ENCODE peak calls at places on chromosomes 7 and 10, in nine cellular contexts. J, Y, I, W, O, G, U, Z and D are unnamed samples.

GRCh38 chr10:33132626-33133025 is 174.6 kb upstream of the ITGB1 start:
- DNase-seq in J (no peak), Y (no peak), I (no peak), W (no peak), O (no peak), G (no peak), U (no peak), Z (no peak), D (no peak)

GRCh38 chr10:1612910-1613309 is 124.4 kb downstream of the ADARB2 start:
- DNase-seq in J (no peak), Y (no peak), I (no peak), W (no peak), O (no peak), G (no peak), U (no peak), Z (no peak), D (no peak)

GRCh38 chr7:24995466-24995865 is 15.5 kb upstream of the OSBPL3 start:
- DNase-seq in J (no peak), Y (no peak), I (no peak), W (no peak), O (no peak), G (no peak), U (no peak), Z (no peak), D (no peak)

GRCh38 chr7:97006146-97006950 is 995 bp downstream of the DLX6 start:
- DNase-seq in J (no peak), Y (peak; percentile 31), I (peak; percentile 32), W (peak; percentile 39), O (peak; percentile 41), G (peak; percentile 45), U (peak; percentile 48), Z (peak; percentile 64), D (no peak)

GRCh38 chr10:48404646-48405045 is 98.2 kb downstream of the MAPK8 start:
- DNase-seq in J (no peak), Y (no peak), I (no peak), W (no peak), O (no peak), G (peak; percentile 28), U (no peak), Z (no peak), D (no peak)

GRCh38 chr10:96614515-96614914 is 27.7 kb upstream of the TM9SF3 start:
- DNase-seq in J (peak; percentile 23), Y (no peak), I (no peak), W (no peak), O (peak; percentile 69), G (no peak), U (no peak), Z (no peak), D (peak; percentile 77)

GRCh38 chr7:69640216-69640615 is 41.9 kb downstream of the AUTS2 start:
- DNase-seq in J (no peak), Y (no peak), I (no peak), W (no peak), O (no peak), G (no peak), U (no peak), Z (no peak), D (no peak)

GRCh38 chr7:21624320-21624719 is 81.5 kb downstream of the DNAH11 start:
- DNase-seq in J (no peak), Y (no peak), I (no peak), W (no peak), O (no peak), G (no peak), U (no peak), Z (no peak), D (no peak)

GRCh38 chr7:111089822-111090426 is 1.0 kb upstream of the LRRN3 start:
- DNase-seq in J (peak; percentile 34), Y (no peak), I (no peak), W (no peak), O (no peak), G (peak; percentile 56), U (no peak), Z (no peak), D (no peak)

GRCh38 chr7:106062521-106062931 is 49.6 kb downstream of the SYPL1 start:
- DNase-seq in J (no peak), Y (no peak), I (no peak), W (no peak), O (no peak), G (no peak), U (no peak), Z (no peak), D (no peak)

GRCh38 chr10:69362471-69362954 is 54.2 kb downstream of the TACR2 start:
- DNase-seq in J (no peak), Y (peak; percentile 32), I (peak; percentile 65), W (peak; percentile 61), O (peak; percentile 64), G (no peak), U (no peak), Z (no peak), D (peak; percentile 78)

GRCh38 chr7:124765401-124766352 is at the start of gene GPR37:
- DNase-seq in J (peak; percentile 32), Y (peak; percentile 53), I (peak; percentile 59), W (peak; percentile 48), O (peak; percentile 47), G (no peak), U (peak; percentile 41), Z (peak; percentile 89), D (peak; percentile 81)

GRCh38 chr10:92572362-92573090 is 1.4 kb downstream of the IDE start:
- DNase-seq in J (no peak), Y (no peak), I (no peak), W (no peak), O (no peak), G (peak; percentile 15), U (no peak), Z (no peak), D (no peak)

GRCh38 chr10:92575961-92576360 is 2.1 kb upstream of the IDE start:
- DNase-seq in J (no peak), Y (no peak), I (no peak), W (no peak), O (no peak), G (peak; percentile 87), U (no peak), Z (no peak), D (no peak)

GRCh38 chr10:92573091-92573797 is 649 bp downstream of the IDE start:
- DNase-seq in J (no peak), Y (peak; percentile 47), I (peak; percentile 10), W (peak; percentile 29), O (peak; percentile 68), G (peak; percentile 70), U (peak; percentile 51), Z (peak; percentile 41), D (no peak)

GRCh38 chr10:92574545-92575377 is 868 bp upstream of the IDE start:
- DNase-seq in J (no peak), Y (no peak), I (no peak), W (no peak), O (no peak), G (no peak), U (no peak), Z (no peak), D (peak; percentile 75)

DNA sequence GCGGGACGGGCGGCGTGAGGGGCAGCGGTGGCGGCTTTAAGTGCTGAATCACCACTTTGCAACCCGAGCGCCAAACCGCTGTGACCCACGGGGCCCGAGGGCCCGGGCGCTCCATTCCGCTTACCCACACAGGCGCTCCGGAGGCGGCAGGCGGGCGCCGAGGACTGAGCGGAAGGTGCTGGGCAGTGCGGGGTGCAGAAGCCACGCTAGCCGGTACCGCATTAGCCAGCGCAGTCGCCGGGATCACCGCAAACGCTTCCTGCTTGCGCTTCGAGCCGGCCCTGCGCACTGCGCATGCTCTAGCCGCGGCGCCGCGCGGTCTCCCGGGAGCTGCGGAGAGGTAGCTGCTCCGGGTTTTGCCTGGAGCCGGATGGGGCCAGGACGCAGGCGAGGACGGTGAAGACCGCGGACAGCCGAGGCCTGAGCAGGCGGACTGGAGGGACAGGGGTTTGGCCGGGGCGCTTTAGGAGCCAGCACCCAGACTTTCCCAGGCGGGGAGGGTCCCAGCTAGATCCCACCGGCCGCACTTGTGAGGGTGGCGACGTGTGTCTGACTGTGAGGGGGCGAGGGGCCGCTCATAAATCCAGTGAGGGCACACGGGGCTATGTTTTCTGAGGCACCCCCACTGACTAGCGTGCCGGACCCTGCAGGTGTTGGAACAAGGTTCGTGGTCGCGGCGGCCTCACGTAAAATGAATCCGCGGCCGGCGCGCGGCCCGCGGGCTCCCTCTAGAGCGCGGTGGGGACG is at the start of gene IDE:
- DNase-seq in J (peak; percentile 77), Y (peak; percentile 89), I (peak; percentile 84), W (peak; percentile 91), O (peak; percentile 90), G (peak; percentile 95), U (peak; percentile 84), Z (peak; percentile 89), D (peak; percentile 92)
- TF ChIP-seq POLR2A in J (peak; percentile 73), Y (peak; percentile 62), I (peak; percentile 35), W (no peak), O (peak; percentile 64), G (peak; percentile 72), U (peak; percentile 84), Z (no peak), D (peak; percentile 73)

GRCh38 chr10:132730566-132730953 is 55.4 kb downstream of the NKX6-2 start:
- DNase-seq in J (no peak), Y (no peak), I (no peak), W (no peak), O (no peak), G (no peak), U (no peak), Z (no peak), D (no peak)
- TF ChIP-seq POLR2A in J (no peak), Y (no peak), I (no peak), W (no peak), O (no peak), G (no peak), U (no peak), Z (no peak), D (no peak)

DNA sequence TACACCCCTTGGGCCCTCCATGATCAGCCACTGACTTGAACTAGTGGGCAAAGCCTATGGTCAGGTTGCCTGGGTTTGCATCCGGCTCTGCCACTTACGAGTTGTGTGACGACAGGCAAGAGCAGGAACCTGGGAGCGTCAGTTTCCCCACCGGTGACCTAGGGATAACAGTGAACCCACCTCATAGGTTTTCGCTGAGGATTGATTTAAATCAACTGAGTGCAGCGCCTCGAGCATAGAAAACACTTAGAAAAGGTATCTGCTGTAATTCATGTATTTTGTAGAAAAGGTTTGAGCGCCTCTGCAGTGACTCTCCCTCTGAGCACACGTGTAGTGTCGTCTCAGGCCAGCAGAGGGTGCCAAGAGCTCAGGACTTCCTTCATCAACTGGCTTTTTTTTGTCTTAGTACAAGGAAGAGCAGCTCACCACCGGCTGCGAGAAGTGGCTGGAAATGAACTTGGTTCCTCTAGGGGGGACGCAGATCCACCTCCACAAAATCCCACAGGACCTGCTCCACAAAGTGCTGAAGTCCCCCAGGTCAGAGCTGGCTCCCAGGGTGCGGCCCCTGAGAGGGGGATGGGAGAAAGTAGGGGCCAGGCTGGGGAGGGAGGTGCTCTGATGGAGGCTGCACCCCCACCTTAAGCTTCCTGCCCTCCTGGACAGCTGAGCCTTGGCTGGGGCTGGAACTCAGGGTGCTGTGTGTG is 27.7 kb downstream of the BTBD16 start:
- DNase-seq in J (peak; percentile 73), Y (peak; percentile 80), I (peak; percentile 53), W (peak; percentile 72), O (peak; percentile 76), G (peak; percentile 75), U (peak; percentile 43), Z (peak; percentile 80), D (peak; percentile 48)
- TF ChIP-seq POLR2A in J (no peak), Y (no peak), I (no peak), W (no peak), O (no peak), G (no peak), U (no peak), Z (no peak), D (no peak)

DNA sequence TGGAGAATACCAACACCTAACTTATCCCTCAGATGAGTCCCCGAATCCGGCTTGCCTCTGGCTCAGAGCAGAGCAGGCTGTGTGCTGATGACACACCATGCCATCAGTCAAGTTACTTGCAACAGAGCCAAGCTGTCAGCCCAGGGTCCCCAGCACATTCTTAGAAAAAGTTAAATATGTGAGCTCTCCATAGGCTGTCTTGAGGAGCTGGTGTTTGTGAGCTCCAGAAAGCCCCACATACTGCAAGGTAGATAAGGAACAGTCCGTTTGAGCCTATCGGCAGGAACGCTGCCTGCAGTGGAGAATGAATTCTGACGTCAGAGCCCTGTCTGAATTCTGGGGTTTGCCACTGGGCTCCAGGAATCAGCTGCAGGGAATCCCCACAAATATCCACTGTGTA is 3.8 kb downstream of the SFXN4 start:
- DNase-seq in J (no peak), Y (no peak), I (no peak), W (no peak), O (peak; percentile 87), G (no peak), U (no peak), Z (no peak), D (peak; percentile 61)
- TF ChIP-seq POLR2A in J (no peak), Y (no peak), I (no peak), W (no peak), O (no peak), G (no peak), U (no peak), Z (no peak), D (no peak)